ENCODE peak calls at places on chromosomes 7 and 10, in four cellular contexts. W is colonic mucosa, A is NB4, J is mucosa of descending colon. K is an unnamed sample.

GRCh38 chr10:101768791-101769170 is 7.1 kb downstream of the FGF8 start:
- DNase-seq in W (no peak), J (no peak), A (no peak), K (no peak)

GRCh38 chr7:55336540-55336939 is 28.6 kb upstream of the LANCL2 start:
- DNase-seq in J (no peak), A (no peak), W (no peak), K (no peak)

GRCh38 chr10:70978181-70978580 is 89.8 kb upstream of the PCBD1 start:
- DNase-seq in J (no peak), A (no peak), W (no peak), K (no peak)

GRCh38 chr7:74395745-74396311 is 57.9 kb upstream of the GTF2IRD1 start:
- DNase-seq in W (no peak), J (no peak), A (no peak), K (no peak)

GRCh38 chr10:3835770-3836169 is 50.8 kb upstream of the KLF6 start:
- DNase-seq in W (peak; percentile 46), J (no peak), A (no peak), K (no peak)

GRCh38 chr7:55092186-55092976 is 73.6 kb downstream of the EGFR start:
- DNase-seq in A (no peak), W (no peak), J (no peak), K (no peak)

GRCh38 chr7:15503603-15504280 is 58.1 kb downstream of the AGMO start:
- DNase-seq in J (no peak), A (no peak), W (no peak), K (no peak)

GRCh38 chr7:152402384-152403250 is 33.2 kb downstream of the KMT2C start:
- DNase-seq in W (no peak), J (no peak), A (no peak), K (no peak)

GRCh38 chr10:60130130-60130579 is 223.8 kb upstream of the CCDC6 start:
- DNase-seq in J (no peak), W (no peak), A (peak; percentile 5), K (no peak)

GRCh38 chr10:90417056-90417455 is 440.8 kb downstream of the HTR7 start:
- DNase-seq in A (no peak), J (no peak), W (no peak), K (no peak)

GRCh38 chr7:116167177-116167576 is 43.2 kb upstream of the TES start:
- DNase-seq in W (no peak), J (no peak), A (peak; percentile 58), K (no peak)

GRCh38 chr10:124522131-124522902 is 60.7 kb downstream of the LHPP start:
- DNase-seq in W (no peak), J (no peak), A (no peak), K (no peak)

GRCh38 chr7:158733762-158734494 is 29.3 kb upstream of the NCAPG2 start:
- DNase-seq in A (no peak), J (no peak), W (no peak), K (no peak)
- TF ChIP-seq CTCF in A (peak; percentile 13), J (no peak), W (no peak), K (peak; percentile 18)

GRCh38 chr7:37342665-37343471 is 105.8 kb downstream of the ELMO1 start:
- DNase-seq in J (no peak), W (peak; percentile 27), A (peak; percentile 96), K (no peak)
- TF ChIP-seq CTCF in J (no peak), W (no peak), A (peak; percentile 44), K (no peak)

DNA sequence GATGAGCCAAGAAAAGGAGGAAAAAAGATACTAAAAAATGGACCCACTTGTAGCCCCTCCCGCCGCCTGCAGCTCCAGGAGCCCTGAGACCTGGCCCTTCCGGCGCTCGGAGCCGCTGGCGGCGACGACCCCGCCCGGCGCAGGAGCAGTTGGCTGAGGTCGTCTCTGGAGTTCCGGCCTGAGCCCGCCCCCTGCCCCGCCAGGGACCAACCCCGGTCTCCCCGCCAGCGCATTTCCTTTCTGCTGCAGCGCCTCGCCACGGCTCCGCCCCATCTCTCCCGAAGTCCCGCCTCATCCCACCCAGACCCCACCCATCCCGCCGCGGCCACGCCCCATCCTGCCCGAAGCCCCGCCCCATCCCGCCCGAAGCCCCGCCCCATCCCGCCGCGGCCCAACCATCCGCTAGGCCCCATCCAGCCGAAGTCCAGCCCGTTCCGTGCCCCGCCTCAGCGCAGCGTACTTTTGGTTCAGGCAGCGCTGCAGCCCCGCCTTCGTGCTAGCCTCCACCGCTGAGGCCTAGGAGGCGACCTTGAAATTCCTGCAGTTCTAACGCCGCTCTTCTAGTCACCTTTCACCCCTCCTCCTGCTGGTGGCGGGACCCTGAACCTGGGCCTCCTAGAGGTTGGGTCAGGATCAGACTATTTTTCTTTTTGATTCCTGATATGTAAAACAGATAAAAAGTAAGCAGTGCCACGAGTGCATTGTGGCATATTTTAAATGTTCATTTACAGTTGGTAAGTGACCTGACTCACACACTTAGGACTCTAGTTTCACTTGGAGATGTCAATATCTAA is at the start of gene STN1:
- DNase-seq in J (peak; percentile 98), A (peak; percentile 98), W (peak; percentile 97), K (peak; percentile 90)
- TF ChIP-seq CTCF in J (no peak), A (peak; percentile 9), W (no peak), K (peak; percentile 4)

GRCh38 chr7:99461221-99461620 is 4.7 kb downstream of the ATP5MF start:
- DNase-seq in A (no peak), J (no peak), W (no peak), K (no peak)
- TF ChIP-seq CTCF in A (peak; percentile 23), J (no peak), W (no peak), K (no peak)

DNA sequence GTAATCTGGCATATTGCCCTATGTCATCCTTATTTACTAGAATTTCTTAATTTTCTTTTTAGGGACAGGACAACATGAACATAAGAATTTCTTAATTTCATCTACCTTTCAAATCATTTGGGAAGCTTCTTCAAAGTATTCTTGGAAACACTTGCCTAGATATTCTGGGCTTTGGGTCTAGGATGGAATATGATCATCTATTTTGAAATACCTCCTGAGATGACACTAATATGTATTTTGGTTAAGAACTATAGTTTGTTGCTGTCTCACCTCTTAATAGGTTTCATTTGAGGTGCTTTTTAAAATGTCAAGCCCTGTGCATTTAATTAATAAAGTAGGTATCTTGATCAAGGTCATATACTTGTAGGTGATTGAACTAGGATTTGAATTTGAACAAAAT is 49.1 kb downstream of the SEPTIN7 start:
- DNase-seq in J (no peak), A (no peak), W (no peak), K (no peak)
- TF ChIP-seq CTCF in J (no peak), A (no peak), W (no peak), K (no peak)

K was measured in LNCaP clone FGC.